ENCODE peak calls at places on chromosomes 2 and 18, in seven cellular contexts. L is GM13977; R is activated naive CD8-positive, alpha-beta T cell treated with anti-CD3 and anti-CD28 coated beads, Interleukin-2, amount 10 ng/mL, durations not matched to agents 7 days and 5 days; W is stimulated activated CD8-positive, alpha-beta memory T cell treated with anti-CD3 and anti-CD28 coated beads, Interleukin-12 subunit alpha, Interleukin-12 subunit beta, amount 100 ng/mL, for 1 hour; O is skeletal muscle cell; X is AG10803; E is progenitor cell of endocrine pancreas. H is an unnamed sample.

GRCh38 chr2:239319261-239319661 is 81.6 kb downstream of the HDAC4 start:
- DNase-seq in L (peak), O (no peak), W (no peak), R (peak), E (peak), X (peak), H (no peak)

GRCh38 chr2:15243762-15244161 is 317.4 kb downstream of the NBAS start:
- DNase-seq in L (no peak), O (no peak), R (no peak), X (no peak), E (no peak), W (no peak), H (no peak)

GRCh38 chr2:229520582-229521221 is 193.7 kb downstream of the DNER start:
- DNase-seq in E (no peak), R (no peak), X (no peak), O (no peak), W (no peak), L (no peak), H (no peak)

GRCh38 chr18:58093311-58093790 is 49.3 kb downstream of the NEDD4L start:
- DNase-seq in W (no peak), L (no peak), R (no peak), X (no peak), O (no peak), E (no peak), H (no peak)

GRCh38 chr2:239268082-239268481 is 132.7 kb downstream of the HDAC4 start:
- DNase-seq in E (no peak), L (no peak), R (no peak), X (no peak), W (no peak), O (no peak), H (no peak)

GRCh38 chr18:63788447-63789096 is 13.4 kb downstream of the SERPINB7 start:
- DNase-seq in X (peak), R (no peak), L (no peak), W (peak), E (no peak), O (peak), H (no peak)

GRCh38 chr2:95056461-95057459 is 31.3 kb downstream of the MAL start:
- DNase-seq in E (no peak), R (peak), X (no peak), O (no peak), W (no peak), L (no peak), H (no peak)

GRCh38 chr18:74540689-74541421 is 6.6 kb downstream of the CNDP1 start:
- DNase-seq in X (peak), R (no peak), L (no peak), W (no peak), E (no peak), O (no peak), H (no peak)

GRCh38 chr2:181573140-181573736 is 83.7 kb downstream of the CERKL start:
- DNase-seq in W (no peak), R (no peak), E (no peak), O (no peak), L (no peak), X (peak), H (no peak)

GRCh38 chr2:7900593-7900992 is 781.3 kb upstream of the ID2 start:
- DNase-seq in W (no peak), E (no peak), L (no peak), O (no peak), R (no peak), X (peak), H (no peak)

GRCh38 chr18:76708036-76708726 is 114.2 kb upstream of the ZNF236 start:
- DNase-seq in L (no peak), W (no peak), R (no peak), X (no peak), E (no peak), O (no peak), H (no peak)

GRCh38 chr2:28038722-28039121 is 148.2 kb downstream of the BABAM2 start:
- DNase-seq in R (no peak), X (no peak), L (no peak), O (no peak), E (no peak), W (no peak), H (no peak)